ENCODE peak calls at places on chromosomes 3 and 15, in five cellular contexts. One of them, this sample, is unnamed.
A peak's percentile ranks its signal among the peaks of the same experiment; 100 is the strongest.

GRCh38 chr3:122857019-122857418 is 62.1 kb downstream of the SLC49A4 start:
- DNase-seq in BJ: no peak
- DNase-seq in A549: no peak
- DNase-seq in GM23248: peak; percentile 80
- DNase-seq in tibial nerve: no peak
- DNase-seq in this sample: peak; percentile 41

GRCh38 chr3:104005815-104006214 is 1360.9 kb upstream of the ALCAM start:
- DNase-seq in BJ: no peak
- DNase-seq in A549: no peak
- DNase-seq in GM23248: no peak
- DNase-seq in tibial nerve: no peak
- DNase-seq in this sample: peak; percentile 62

GRCh38 chr15:89028036-89028435 is 60.2 kb upstream of the ABHD2 start:
- DNase-seq in BJ: no peak
- DNase-seq in A549: no peak
- DNase-seq in GM23248: no peak
- DNase-seq in tibial nerve: no peak
- DNase-seq in this sample: no peak

GRCh38 chr15:36594556-36595090 is 15.2 kb downstream of the CDIN1 start:
- DNase-seq in BJ: no peak
- DNase-seq in A549: no peak
- DNase-seq in GM23248: no peak
- DNase-seq in tibial nerve: no peak
- DNase-seq in this sample: no peak

GRCh38 chr3:153026026-153026425 is 136.0 kb upstream of the RAP2B start:
- DNase-seq in BJ: no peak
- DNase-seq in A549: peak; percentile 49
- DNase-seq in GM23248: peak; percentile 74
- DNase-seq in tibial nerve: no peak
- DNase-seq in this sample: peak; percentile 54

GRCh38 chr15:52481915-52482314 is 46.8 kb downstream of the MYO5A start:
- DNase-seq in BJ: peak; percentile 56
- DNase-seq in A549: no peak
- DNase-seq in GM23248: peak; percentile 83
- DNase-seq in tibial nerve: peak; percentile 16
- DNase-seq in this sample: peak; percentile 71

GRCh38 chr3:69121950-69122349 is 445 bp downstream of the LMOD3 start:
- DNase-seq in BJ: no peak
- DNase-seq in A549: no peak
- DNase-seq in GM23248: no peak
- DNase-seq in tibial nerve: no peak
- DNase-seq in this sample: no peak

GRCh38 chr3:192246847-192247520 is 480.4 kb downstream of the FGF12 start:
- DNase-seq in BJ: no peak
- DNase-seq in A549: no peak
- DNase-seq in GM23248: no peak
- DNase-seq in tibial nerve: no peak
- DNase-seq in this sample: no peak

GRCh38 chr3:123444023-123444422 is 4.9 kb downstream of the ADCY5 start:
- DNase-seq in BJ: no peak
- DNase-seq in A549: no peak
- DNase-seq in GM23248: peak; percentile 5
- DNase-seq in tibial nerve: no peak
- DNase-seq in this sample: no peak

GRCh38 chr3:115330406-115330805 is 183.3 kb upstream of the ZBTB20 start:
- DNase-seq in BJ: no peak
- DNase-seq in A549: peak; percentile 5
- DNase-seq in GM23248: peak; percentile 35
- DNase-seq in tibial nerve: no peak
- DNase-seq in this sample: peak; percentile 43

GRCh38 chr3:195907730-195908438 is 467 bp downstream of the TNK2 start:
- DNase-seq in BJ: no peak
- DNase-seq in A549: peak; percentile 32
- DNase-seq in GM23248: peak; percentile 29
- DNase-seq in tibial nerve: no peak
- DNase-seq in this sample: no peak

GRCh38 chr3:118942651-118943050 is 92.0 kb downstream of the IGSF11 start:
- DNase-seq in BJ: no peak
- DNase-seq in A549: no peak
- DNase-seq in GM23248: no peak
- DNase-seq in tibial nerve: no peak
- DNase-seq in this sample: no peak

GRCh38 chr3:130892759-130893239 is 1.1 kb upstream of the ATP2C1 start:
- DNase-seq in BJ: peak; percentile 16
- DNase-seq in A549: peak; percentile 73
- DNase-seq in GM23248: peak; percentile 89
- DNase-seq in tibial nerve: peak; percentile 86
- DNase-seq in this sample: peak; percentile 80

GRCh38 chr15:85837881-85838280 is 43.2 kb upstream of the KLHL25 start:
- DNase-seq in BJ: no peak
- DNase-seq in A549: no peak
- DNase-seq in GM23248: no peak
- DNase-seq in tibial nerve: no peak
- DNase-seq in this sample: no peak

GRCh38 chr3:46970391-46971091 is 6.0 kb downstream of the CCDC12 start:
- DNase-seq in BJ: no peak
- DNase-seq in A549: peak; percentile 41
- DNase-seq in GM23248: peak; percentile 55
- DNase-seq in tibial nerve: no peak
- DNase-seq in this sample: no peak

GRCh38 chr15:91897585-91898372 is 44.3 kb downstream of the SLCO3A1 start:
- DNase-seq in BJ: no peak
- DNase-seq in A549: no peak
- DNase-seq in GM23248: no peak
- DNase-seq in tibial nerve: no peak
- DNase-seq in this sample: no peak

GRCh38 chr3:46593979-46594378 is 18.3 kb upstream of the FAM240A start:
- DNase-seq in BJ: no peak
- DNase-seq in A549: no peak
- DNase-seq in GM23248: no peak
- DNase-seq in tibial nerve: no peak
- DNase-seq in this sample: no peak

GRCh38 chr15:29097168-29097567 is 172.5 kb downstream of the NSMCE3 start:
- DNase-seq in BJ: no peak
- DNase-seq in A549: no peak
- DNase-seq in GM23248: no peak
- DNase-seq in tibial nerve: no peak
- DNase-seq in this sample: no peak

GRCh38 chr3:160403028-160403545 is 3.6 kb downstream of the SMC4 start:
- DNase-seq in BJ: no peak
- DNase-seq in A549: no peak
- DNase-seq in GM23248: peak; percentile 26
- DNase-seq in tibial nerve: no peak
- DNase-seq in this sample: no peak

GRCh38 chr3:20320489-20320888 is 134.5 kb upstream of the SGO1 start:
- DNase-seq in BJ: no peak
- DNase-seq in A549: no peak
- DNase-seq in GM23248: no peak
- DNase-seq in tibial nerve: no peak
- DNase-seq in this sample: no peak

GRCh38 chr3:70358978-70359580 is 46.6 kb upstream of the MDFIC2 start:
- DNase-seq in BJ: no peak
- DNase-seq in A549: peak; percentile 54
- DNase-seq in GM23248: peak; percentile 46
- DNase-seq in tibial nerve: peak; percentile 45
- DNase-seq in this sample: peak; percentile 61

GRCh38 chr15:79455361-79455760 is 23.2 kb downstream of the MINAR1 start:
- DNase-seq in BJ: no peak
- DNase-seq in A549: no peak
- DNase-seq in GM23248: peak; percentile 15
- DNase-seq in tibial nerve: no peak
- DNase-seq in this sample: no peak

GRCh38 chr3:41710646-41711388 is 251.1 kb downstream of the ULK4 start:
- DNase-seq in BJ: no peak
- DNase-seq in A549: peak; percentile 13
- DNase-seq in GM23248: peak; percentile 80
- DNase-seq in tibial nerve: no peak
- DNase-seq in this sample: peak; percentile 20

GRCh38 chr3:134374791-134375541 is 719 bp upstream of the AMOTL2 start:
- DNase-seq in BJ: no peak
- DNase-seq in A549: peak; percentile 82
- DNase-seq in GM23248: no peak
- DNase-seq in tibial nerve: no peak
- DNase-seq in this sample: peak; percentile 65

GRCh38 chr3:134373942-134374790 is at the start of gene AMOTL2:
- DNase-seq in BJ: peak; percentile 86
- DNase-seq in A549: peak; percentile 93
- DNase-seq in GM23248: peak; percentile 97
- DNase-seq in tibial nerve: peak; percentile 76
- DNase-seq in this sample: peak; percentile 78

GRCh38 chr3:134371542-134372324 is 2.5 kb downstream of the AMOTL2 start:
- DNase-seq in BJ: no peak
- DNase-seq in A549: no peak
- DNase-seq in GM23248: peak; percentile 69
- DNase-seq in tibial nerve: no peak
- DNase-seq in this sample: no peak

GRCh38 chr3:134372405-134373277 is 1.6 kb downstream of the AMOTL2 start:
- DNase-seq in BJ: no peak
- DNase-seq in A549: no peak
- DNase-seq in GM23248: peak; percentile 39
- DNase-seq in tibial nerve: no peak
- DNase-seq in this sample: no peak

DNA sequence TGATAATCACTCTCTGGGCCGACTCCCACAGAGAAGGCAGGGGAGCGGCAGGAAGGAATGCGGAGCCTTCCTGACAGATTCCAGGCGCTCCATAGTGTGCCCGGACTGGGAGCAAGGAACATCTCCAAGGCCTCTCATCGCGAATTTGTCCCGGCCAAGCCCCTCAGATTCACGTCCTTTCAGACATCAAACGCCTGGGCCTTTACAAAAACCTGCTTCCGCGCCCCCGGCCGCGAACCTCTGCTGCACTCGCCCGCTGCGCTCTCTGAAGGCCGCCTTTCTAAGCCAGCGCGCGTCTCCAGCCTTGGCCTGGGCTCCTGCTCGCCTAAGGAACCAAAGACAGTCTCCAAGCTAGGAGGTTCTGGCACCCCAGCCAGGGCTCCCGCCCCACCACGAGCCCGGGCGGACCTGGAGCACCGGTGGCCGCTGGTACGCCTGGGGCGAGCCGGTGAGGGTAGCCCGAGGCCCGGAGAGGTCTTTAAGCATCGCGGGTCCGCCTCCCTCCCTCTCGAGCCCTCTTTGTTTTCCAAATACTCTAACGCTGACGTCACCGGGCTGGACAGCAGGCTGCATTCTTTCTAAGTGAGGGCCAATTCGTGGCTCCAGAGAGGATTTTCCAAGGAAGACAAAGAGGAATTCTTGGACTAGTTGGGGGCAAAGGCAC is 837 bp downstream of the AMOTL2 start:
- DNase-seq in BJ: no peak
- DNase-seq in A549: peak; percentile 74
- DNase-seq in GM23248: peak; percentile 97
- DNase-seq in tibial nerve: peak; percentile 91
- DNase-seq in this sample: peak; percentile 77
- H3K4me3 ChIP-seq in BJ: peak overlapping the region; percentile 97
- H3K4me3 ChIP-seq in A549: peak overlapping the region; percentile 74
- H3K4me3 ChIP-seq in GM23248: peak overlapping the region; percentile 100
- H3K4me3 ChIP-seq in tibial nerve: peak overlapping the region; percentile 77
- H3K4me3 ChIP-seq in this sample: peak overlapping the region; percentile 80

DNA sequence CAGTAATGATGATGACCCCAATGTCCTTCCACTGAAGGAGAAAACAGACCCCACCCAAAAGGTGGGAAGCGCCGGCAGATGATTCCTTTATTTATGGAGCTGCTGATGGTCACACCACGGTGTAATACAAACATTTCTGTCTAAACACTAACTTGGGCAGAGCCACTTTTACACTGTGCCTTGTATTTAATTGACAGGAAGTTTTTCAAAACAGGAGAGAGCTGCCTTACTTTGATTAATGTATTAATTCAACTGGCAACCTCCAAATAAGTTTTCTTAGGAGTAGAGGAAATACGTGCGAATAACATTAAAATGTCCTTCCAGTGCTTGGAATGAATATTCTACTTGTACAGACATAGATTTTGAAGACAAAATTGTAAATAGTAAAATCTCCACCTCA is 70.4 kb downstream of the WWTR1 start:
- DNase-seq in BJ: no peak
- DNase-seq in A549: no peak
- DNase-seq in GM23248: no peak
- DNase-seq in tibial nerve: no peak
- DNase-seq in this sample: no peak
- H3K4me3 ChIP-seq in BJ: no peak overlapping the region
- H3K4me3 ChIP-seq in A549: no peak overlapping the region
- H3K4me3 ChIP-seq in GM23248: no peak overlapping the region
- H3K4me3 ChIP-seq in tibial nerve: no peak overlapping the region
- H3K4me3 ChIP-seq in this sample: no peak overlapping the region

DNA sequence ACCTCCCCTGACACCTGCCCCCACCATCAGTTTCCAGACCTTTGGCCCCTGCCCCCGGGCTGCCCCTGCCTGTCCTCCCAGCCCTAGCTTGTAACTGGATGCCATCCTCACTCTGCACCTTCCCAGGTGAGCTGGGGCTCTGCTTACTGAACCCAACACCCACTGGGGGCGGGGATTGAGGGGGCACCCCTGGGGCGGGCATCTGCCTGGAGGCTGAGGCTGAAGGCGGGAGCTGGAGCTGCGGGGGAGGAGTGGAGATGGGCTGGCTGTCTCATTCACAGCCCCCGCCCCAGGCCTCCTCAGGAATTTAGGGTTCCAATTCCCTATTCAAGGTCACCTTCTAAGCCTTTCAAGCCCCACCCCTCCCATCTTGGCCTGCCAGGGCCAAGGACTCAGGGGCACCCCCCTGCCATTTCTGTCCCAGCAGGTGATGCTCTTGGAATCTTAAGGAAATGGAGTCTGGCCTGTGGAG is 17.7 kb downstream of the PIF1 start:
- DNase-seq in BJ: no peak
- DNase-seq in A549: no peak
- DNase-seq in GM23248: no peak
- DNase-seq in tibial nerve: no peak
- DNase-seq in this sample: no peak
- H3K4me3 ChIP-seq in BJ: no peak overlapping the region
- H3K4me3 ChIP-seq in A549: no peak overlapping the region
- H3K4me3 ChIP-seq in GM23248: no peak overlapping the region
- H3K4me3 ChIP-seq in tibial nerve: no peak overlapping the region
- H3K4me3 ChIP-seq in this sample: no peak overlapping the region

DNA sequence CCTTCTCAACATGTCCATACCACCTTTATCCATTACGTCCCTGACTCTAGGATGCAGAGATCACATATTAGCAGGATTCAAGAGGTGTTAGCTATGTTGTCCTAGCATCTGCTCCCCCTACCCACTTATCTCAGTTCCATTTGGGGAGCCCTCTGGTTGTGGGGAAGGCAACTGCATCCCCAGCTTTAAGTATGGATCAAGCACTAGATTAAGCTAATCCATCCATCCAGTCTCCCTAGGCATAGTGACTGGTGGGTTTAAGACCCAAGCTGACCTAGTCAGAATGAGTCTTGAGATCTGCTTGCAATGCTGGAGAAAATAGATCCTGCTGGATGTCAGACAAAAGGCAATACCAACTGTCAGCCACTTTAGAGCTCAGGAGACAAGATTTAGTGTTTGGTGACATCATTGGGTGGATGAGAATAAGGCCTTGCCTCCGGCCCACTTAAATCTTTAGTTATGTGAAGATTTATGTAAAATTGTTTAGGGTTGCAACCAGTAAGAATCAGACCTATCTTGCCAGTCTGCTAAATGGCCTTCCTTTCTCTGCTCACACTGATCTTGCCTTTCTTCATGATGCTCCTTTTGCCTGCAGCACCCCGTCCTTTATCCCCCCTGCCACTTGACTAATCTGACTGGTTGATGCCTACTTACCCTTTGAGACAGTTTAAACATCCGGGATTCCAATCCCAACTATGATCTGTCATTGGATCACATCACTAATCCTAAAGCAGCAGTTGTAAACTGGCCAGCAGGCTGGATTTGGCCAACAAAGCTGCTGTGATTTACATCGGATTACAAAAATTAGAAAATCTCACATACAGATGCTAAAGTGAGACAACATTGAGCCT is 2.1 kb upstream of the ISY1 start:
- DNase-seq in BJ: no peak
- DNase-seq in A549: peak; percentile 17
- DNase-seq in GM23248: peak; percentile 22
- DNase-seq in tibial nerve: no peak
- DNase-seq in this sample: no peak
- H3K4me3 ChIP-seq in BJ: no peak overlapping the region
- H3K4me3 ChIP-seq in A549: no peak overlapping the region
- H3K4me3 ChIP-seq in GM23248: peak overlapping the region; percentile 98
- H3K4me3 ChIP-seq in tibial nerve: no peak overlapping the region
- H3K4me3 ChIP-seq in this sample: no peak overlapping the region

This sample was measured in bronchial epithelial cell.